ENCODE peak calls at places on chromosomes 16 and 17, in nine cellular contexts. C is upper lobe of left lung, U is IMR-90, N is uterus, T is adrenal gland, Y is esophagus squamous epithelium, X is tibial nerve, M is suprapubic skin, O is K562. S is an unnamed sample.

GRCh38 chr17:82839617-82840292 is at the start of gene ZNF750:
- DNase-seq in C (peak), U (no peak), N (no peak), T (no peak), Y (no peak), X (no peak), M (no peak), O (no peak), S (no peak)

GRCh38 chr16:86533076-86533475 is 22.0 kb downstream of the MTHFSD start:
- DNase-seq in C (no peak), U (no peak), N (no peak), T (no peak), Y (no peak), X (no peak), M (no peak), O (no peak), S (no peak)

GRCh38 chr16:66649636-66650205 is 45.2 kb downstream of the CMTM3 start:
- DNase-seq in C (no peak), U (no peak), N (no peak), T (no peak), Y (no peak), X (no peak), M (no peak), O (no peak), S (no peak)

GRCh38 chr16:46857261-46857962 is 26.4 kb upstream of the C16orf87 start:
- DNase-seq in C (no peak), U (peak), N (no peak), T (peak), Y (no peak), X (no peak), M (no peak), O (peak), S (no peak)

GRCh38 chr17:40722146-40722720 is 18.7 kb upstream of the KRT24 start:
- DNase-seq in C (no peak), U (no peak), N (no peak), T (no peak), Y (no peak), X (no peak), M (no peak), O (no peak), S (no peak)

GRCh38 chr17:42252528-42253172 is 23.5 kb downstream of the STAT5B start:
- DNase-seq in C (no peak), U (no peak), N (no peak), T (no peak), Y (no peak), X (no peak), M (no peak), O (no peak), S (no peak)

GRCh38 chr16:75376475-75376907 is 56.8 kb downstream of the CFDP1 start:
- DNase-seq in C (no peak), U (no peak), N (no peak), T (no peak), Y (no peak), X (no peak), M (no peak), O (no peak), S (no peak)

GRCh38 chr16:2982402-2982801 is 2.2 kb upstream of the PKMYT1 start:
- DNase-seq in C (no peak), U (no peak), N (no peak), T (no peak), Y (no peak), X (no peak), M (no peak), O (no peak), S (no peak)

GRCh38 chr16:10984509-10984908 is 40.1 kb downstream of the CLEC16A start:
- DNase-seq in C (no peak), U (peak), N (no peak), T (no peak), Y (no peak), X (no peak), M (no peak), O (no peak), S (no peak)

GRCh38 chr17:5703736-5704135 is 119.4 kb upstream of the NLRP1 start:
- DNase-seq in C (no peak), U (no peak), N (no peak), T (no peak), Y (no peak), X (no peak), M (no peak), O (no peak), S (no peak)

DNA sequence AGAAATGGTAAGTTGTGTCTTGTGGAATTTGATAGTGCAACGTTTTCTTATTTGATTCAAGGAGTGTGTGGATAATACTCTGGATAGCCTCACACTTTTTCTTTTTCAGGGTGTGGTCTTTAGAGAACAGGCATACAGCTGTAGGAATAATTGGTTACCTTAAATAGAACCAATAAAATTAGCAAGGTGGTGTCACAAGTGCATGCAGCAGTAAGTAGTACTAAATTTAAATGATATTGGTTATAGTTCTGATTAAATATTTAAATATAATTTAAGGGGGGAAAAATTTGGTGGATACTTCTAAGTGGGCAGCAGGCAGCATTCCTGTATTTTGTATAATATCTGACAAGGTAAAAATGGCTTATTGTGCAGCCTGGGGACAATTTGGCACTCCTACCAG is 3.7 kb downstream of the HAPSTR1 start:
- DNase-seq in C (no peak), U (no peak), N (no peak), T (no peak), Y (no peak), X (no peak), M (no peak), O (no peak), S (no peak)
- H3K4me3 ChIP-seq in C (no peak), U (no peak), N (no peak), T (no peak), Y (peak), X (no peak), M (peak), O (peak), S (no peak)

GRCh38 chr17:4147751-4148310 is 4.8 kb downstream of the CYB5D2 start:
- DNase-seq in C (no peak), U (peak), N (no peak), T (no peak), Y (no peak), X (no peak), M (no peak), O (no peak), S (no peak)

GRCh38 chr17:4142107-4142900 is 526 bp downstream of the ZZEF1 start:
- DNase-seq in C (peak), U (peak), N (no peak), T (peak), Y (no peak), X (no peak), M (peak), O (no peak), S (peak)

GRCh38 chr17:4143563-4144410 is 790 bp downstream of the CYB5D2 start:
- DNase-seq in C (peak), U (peak), N (peak), T (peak), Y (peak), X (peak), M (peak), O (peak), S (peak)

GRCh38 chr17:4140125-4140524 is 2.7 kb downstream of the ZZEF1 start:
- DNase-seq in C (no peak), U (no peak), N (no peak), T (no peak), Y (no peak), X (no peak), M (no peak), O (no peak), S (no peak)

GRCh38 chr17:4144411-4144747 is 1.4 kb downstream of the CYB5D2 start:
- DNase-seq in C (no peak), U (no peak), N (no peak), T (no peak), Y (no peak), X (no peak), M (no peak), O (no peak), S (no peak)
- TF ChIP-seq POLR2A in C (no peak), U (no peak), N (no peak), T (no peak), Y (no peak), X (no peak), M (no peak), O (no peak), S (no peak)

DNA sequence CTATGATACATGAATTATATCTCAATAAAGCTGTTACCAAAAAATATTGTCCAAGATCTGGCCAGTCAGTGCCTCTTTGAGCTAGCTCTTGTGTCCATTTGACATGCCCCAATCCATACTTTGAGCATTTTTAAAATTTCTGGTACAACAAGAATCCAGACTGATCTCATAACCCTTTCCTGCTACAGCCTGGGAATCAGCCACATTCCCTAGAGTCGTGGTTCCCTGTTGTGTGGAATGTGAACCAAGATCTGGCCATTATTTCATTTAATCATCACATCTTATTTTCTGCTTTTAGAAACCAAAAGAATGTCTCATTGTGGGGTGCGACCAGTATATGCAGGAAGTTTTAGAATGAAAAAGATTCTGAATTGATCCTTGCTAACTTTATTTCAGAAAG is 34.3 kb upstream of the RPRML start:
- DNase-seq in C (no peak), U (no peak), N (no peak), T (no peak), Y (no peak), X (no peak), M (no peak), O (no peak), S (no peak)
- H3K4me3 ChIP-seq in C (no peak), U (no peak), N (no peak), T (no peak), Y (no peak), X (no peak), M (no peak), O (no peak), S (no peak)

GRCh38 chr17:36949461-36949927 is 740 bp downstream of the AATF start:
- DNase-seq in C (no peak), U (peak), N (no peak), T (no peak), Y (no peak), X (no peak), M (no peak), O (no peak), S (no peak)

GRCh38 chr17:36950027-36950426 is 1.3 kb downstream of the AATF start:
- DNase-seq in C (no peak), U (no peak), N (no peak), T (no peak), Y (no peak), X (no peak), M (no peak), O (no peak), S (no peak)

GRCh38 chr17:36947922-36948716 is 635 bp upstream of the AATF start:
- DNase-seq in C (no peak), U (no peak), N (no peak), T (no peak), Y (no peak), X (no peak), M (no peak), O (no peak), S (peak)

GRCh38 chr17:36946726-36947091 is 2.0 kb upstream of the AATF start:
- DNase-seq in C (no peak), U (no peak), N (no peak), T (no peak), Y (no peak), X (no peak), M (no peak), O (no peak), S (no peak)

DNA sequence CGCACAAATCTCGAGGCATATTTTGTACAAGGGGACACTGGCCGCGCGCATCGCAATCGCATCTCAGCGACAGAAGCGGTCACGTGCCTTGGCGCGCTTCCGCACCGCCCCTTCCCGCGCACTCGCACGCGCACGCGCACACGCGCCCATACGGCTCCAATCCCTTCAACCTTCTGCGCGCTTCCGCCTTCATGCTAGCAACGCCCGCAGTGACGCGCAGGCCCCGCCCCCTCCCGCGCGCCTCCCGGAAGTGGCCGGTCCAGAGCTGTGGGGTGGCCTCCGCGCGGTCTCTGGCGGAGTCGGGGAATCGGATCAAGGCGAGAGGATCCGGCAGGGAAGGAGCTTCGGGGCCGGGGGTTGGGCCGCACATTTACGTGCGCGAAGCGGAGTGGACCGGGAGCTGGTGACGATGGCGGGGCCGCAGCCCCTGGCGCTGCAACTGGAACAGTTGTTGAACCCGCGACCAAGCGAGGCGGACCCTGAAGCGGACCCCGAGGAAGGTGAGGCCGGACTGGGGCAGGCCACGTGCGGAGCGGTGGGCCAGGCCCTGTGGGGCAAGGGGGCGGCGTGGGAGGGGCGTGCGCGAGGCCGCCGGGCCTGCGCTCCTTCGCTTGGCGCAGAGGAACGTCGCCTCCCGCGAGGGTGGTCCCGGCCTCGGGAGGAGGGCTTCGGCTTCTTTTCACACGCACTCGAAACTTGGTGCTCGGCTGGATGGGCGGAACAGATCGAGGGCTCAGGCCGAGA is at the start of gene AATF:
- DNase-seq in C (peak), U (peak), N (peak), T (peak), Y (peak), X (peak), M (peak), O (peak), S (peak)
- TF ChIP-seq POLR2A in C (peak), U (peak), N (peak), T (peak), Y (no peak), X (no peak), M (peak), O (peak), S (no peak)

DNA sequence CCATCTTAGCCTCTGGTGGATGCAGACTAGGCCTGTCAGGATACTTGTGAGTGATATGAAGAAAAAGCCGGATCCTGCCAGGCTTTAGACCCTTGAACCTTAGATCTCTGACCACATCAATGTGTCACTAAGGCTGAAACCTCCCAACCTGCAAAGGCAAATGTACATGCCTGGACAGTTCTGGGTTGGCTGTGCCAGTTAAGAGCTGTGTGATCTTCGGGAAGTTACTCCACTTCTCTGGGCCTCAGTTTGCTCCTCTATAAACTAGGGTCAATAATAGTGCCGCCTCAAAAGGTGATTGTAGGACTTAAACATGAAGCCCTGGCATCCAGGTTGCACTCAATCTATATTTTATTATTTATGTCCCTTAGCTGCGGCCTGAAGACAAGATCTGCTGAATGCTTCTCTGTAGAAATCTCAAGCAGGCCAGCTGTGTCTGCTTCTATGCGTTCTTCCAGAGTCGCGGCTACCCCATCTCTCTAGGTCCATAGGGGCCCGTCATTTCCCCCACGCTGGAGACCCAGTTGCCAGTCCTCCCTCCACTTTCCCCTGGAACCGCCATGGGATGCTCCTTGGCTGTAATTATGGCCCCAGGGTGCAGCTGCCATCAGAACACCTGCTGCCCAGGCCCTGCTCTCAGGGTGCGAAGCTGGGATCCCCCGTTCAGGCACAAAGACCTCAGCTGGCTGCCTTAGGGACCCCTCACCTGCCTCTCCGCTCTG is 50.1 kb downstream of the AKAP1 start:
- DNase-seq in C (no peak), U (no peak), N (no peak), T (no peak), Y (no peak), X (no peak), M (no peak), O (no peak), S (no peak)
- H3K4me3 ChIP-seq in C (no peak), U (no peak), N (no peak), T (no peak), Y (no peak), X (no peak), M (no peak), O (no peak), S (no peak)

S was measured in lower leg skin.